ENCODE peak calls at places on chromosomes 7 and 10, in seven cellular contexts. K is psoas muscle, M is stomach, S is AG09309, Y is nephron progenitor cell, V is activated B cell treated with CpG ODN at 0.5 μM for 24 hours, L is BE2C. D is an unnamed sample.

GRCh38 chr7:125924037-125924436 is 994.4 kb upstream of the POT1 start:
- DNase-seq in L (no peak), S (no peak), M (no peak), V (no peak), Y (no peak), K (no peak), D (no peak)

GRCh38 chr10:132434405-132435005 is 37.5 kb downstream of the PWWP2B start:
- DNase-seq in S (no peak), M (no peak), Y (no peak), L (peak), V (no peak), K (peak), D (no peak)

GRCh38 chr10:120508393-120508792 is 51.4 kb downstream of the PLPP4 start:
- DNase-seq in Y (no peak), S (peak), L (no peak), V (no peak), M (no peak), K (no peak), D (no peak)

GRCh38 chr7:157792954-157793353 is 456.1 kb downstream of the DNAJB6 start:
- DNase-seq in S (no peak), Y (no peak), V (no peak), K (peak), L (no peak), M (no peak), D (no peak)

GRCh38 chr10:99742701-99743100 is 10.7 kb downstream of the CUTC start:
- DNase-seq in M (no peak), L (no peak), K (no peak), S (no peak), Y (no peak), V (no peak), D (peak)

GRCh38 chr10:110491346-110491745 is 6.4 kb upstream of the DUSP5 start:
- DNase-seq in K (no peak), V (no peak), L (no peak), Y (no peak), S (no peak), M (no peak), D (no peak)

GRCh38 chr10:2925631-2926030 is 141.7 kb upstream of the PFKP start:
- DNase-seq in M (peak), L (peak), K (peak), Y (no peak), V (no peak), S (no peak), D (no peak)

GRCh38 chr7:103640031-103640779 is 194.2 kb upstream of the SLC26A5 start:
- DNase-seq in M (no peak), S (peak), K (no peak), L (no peak), V (no peak), Y (no peak), D (peak)

GRCh38 chr7:105988277-105988676 is 25.2 kb downstream of the CDHR3 start:
- DNase-seq in Y (no peak), L (no peak), K (no peak), S (no peak), M (no peak), V (no peak), D (no peak)

GRCh38 chr7:70679666-70680065 is 452.3 kb upstream of the GALNT17 start:
- DNase-seq in L (no peak), S (no peak), V (no peak), K (no peak), Y (no peak), M (no peak), D (no peak)

GRCh38 chr7:105743351-105743812 is 133.0 kb downstream of the ATXN7L1 start:
- DNase-seq in M (no peak), Y (no peak), K (no peak), V (no peak), S (no peak), L (no peak), D (no peak)

GRCh38 chr10:87661861-87662785 is 2.4 kb downstream of the PAPSS2 start:
- DNase-seq in Y (no peak), M (no peak), V (no peak), L (no peak), K (no peak), S (no peak), D (no peak)

GRCh38 chr10:43976292-43976691 is 327.6 kb upstream of the ZNF32 start:
- DNase-seq in K (no peak), V (no peak), S (no peak), M (no peak), L (no peak), Y (no peak), D (no peak)

GRCh38 chr7:2954433-2954853 is 89.2 kb downstream of the CARD11 start:
- DNase-seq in V (no peak), S (no peak), K (no peak), Y (no peak), L (no peak), M (no peak), D (no peak)

GRCh38 chr10:110398419-110399162 is 93.9 kb upstream of the SMNDC1 start:
- DNase-seq in M (peak), S (peak), L (peak), K (peak), Y (peak), V (no peak), D (peak)

GRCh38 chr10:43273543-43273942 is 6.7 kb upstream of the RASGEF1A start:
- DNase-seq in K (no peak), M (no peak), Y (no peak), V (no peak), S (no peak), L (no peak), D (no peak)

GRCh38 chr7:39827571-39827970 is 122.5 kb upstream of the CDK13 start:
- DNase-seq in K (no peak), L (no peak), M (no peak), Y (no peak), S (no peak), V (no peak), D (no peak)

GRCh38 chr10:11424456-11425287 is 186.8 kb downstream of the USP6NL start:
- DNase-seq in L (peak), Y (peak), M (peak), K (peak), V (no peak), S (peak), D (no peak)

GRCh38 chr10:5283305-5284158 is 81.2 kb upstream of the UCN3 start:
- DNase-seq in S (no peak), L (peak), V (no peak), M (peak), Y (peak), K (peak), D (no peak)

GRCh38 chr10:126523071-126523470 is 134.8 kb upstream of the ADAM12 start:
- DNase-seq in Y (no peak), V (no peak), L (no peak), S (no peak), M (no peak), K (no peak), D (no peak)

GRCh38 chr7:2663121-2663886 is 24.7 kb upstream of the AMZ1 start:
- DNase-seq in M (peak), K (peak), Y (no peak), V (no peak), S (no peak), L (no peak), D (no peak)

GRCh38 chr7:24980695-24981543 is 941 bp upstream of the OSBPL3 start:
- DNase-seq in Y (peak), L (no peak), M (peak), V (peak), K (peak), S (no peak), D (no peak)

GRCh38 chr7:27640914-27641570 is 21.6 kb downstream of the HIBADH start:
- DNase-seq in K (no peak), S (peak), V (no peak), Y (no peak), L (no peak), M (peak), D (no peak)

GRCh38 chr10:132313305-132313704 is 5.6 kb upstream of the STK32C start:
- DNase-seq in K (no peak), L (no peak), Y (no peak), S (no peak), M (no peak), V (no peak), D (no peak)

GRCh38 chr7:7693881-7694280 is 24.5 kb downstream of the RPA3 start:
- DNase-seq in S (peak), K (no peak), V (no peak), Y (no peak), L (no peak), M (no peak), D (no peak)

GRCh38 chr10:42645103-42645502 is 6.7 kb upstream of the ZNF33B start:
- DNase-seq in K (no peak), S (no peak), Y (no peak), V (no peak), M (no peak), L (no peak), D (no peak)

GRCh38 chr7:102146122-102146521 is 140.5 kb upstream of the SH2B2 start:
- DNase-seq in V (no peak), M (no peak), Y (no peak), K (peak), S (no peak), L (no peak), D (no peak)

GRCh38 chr10:112911196-112911595 is 38.9 kb upstream of the TCF7L2 start:
- DNase-seq in K (no peak), Y (no peak), M (no peak), V (no peak), L (no peak), S (no peak), D (no peak)

GRCh38 chr10:71985542-71986250 is 21.5 kb downstream of the CHST3 start:
- DNase-seq in M (no peak), S (no peak), V (no peak), L (no peak), Y (no peak), K (no peak), D (peak)

GRCh38 chr7:44286182-44286617 is 39.2 kb downstream of the CAMK2B start:
- DNase-seq in L (peak), Y (peak), M (peak), V (peak), S (no peak), K (peak), D (no peak)

GRCh38 chr7:35630573-35630972 is 64.4 kb downstream of the HERPUD2 start:
- DNase-seq in K (no peak), S (no peak), Y (no peak), M (no peak), L (no peak), V (no peak), D (no peak)

GRCh38 chr7:380724-381210 is 90.8 kb downstream of the FOXL3 start:
- DNase-seq in M (peak), V (no peak), S (no peak), L (no peak), K (no peak), Y (no peak), D (no peak)

DNA sequence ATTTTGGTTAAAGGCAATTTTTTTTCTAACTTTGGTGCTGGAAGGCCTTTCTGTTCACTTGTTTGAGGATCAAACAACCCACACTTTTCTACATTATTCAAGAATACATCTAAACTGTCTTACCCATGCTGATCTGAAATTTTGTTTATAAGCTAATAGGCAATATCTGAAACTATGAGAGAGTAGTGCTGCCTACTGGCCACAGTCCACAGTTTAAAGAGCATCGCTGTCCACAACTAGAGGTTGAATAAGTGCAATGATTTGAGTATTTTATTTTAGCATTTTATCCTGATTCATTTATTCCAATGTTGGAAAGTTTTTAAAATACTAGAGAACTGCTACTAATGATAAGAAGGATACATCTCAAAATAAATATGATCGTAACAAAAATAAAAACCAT is 306.9 kb downstream of the ELMO1 start:
- DNase-seq in K (no peak), M (no peak), S (no peak), Y (no peak), L (no peak), V (no peak), D (no peak)
- TF ChIP-seq CTCF in K (no peak), M (no peak), S (no peak), Y (no peak), L (no peak), V (no peak), D (no peak)

GRCh38 chr7:129391546-129392211 is 42.6 kb upstream of the STRIP2 start:
- DNase-seq in S (no peak), K (no peak), M (no peak), L (no peak), V (no peak), Y (no peak), D (no peak)

GRCh38 chr7:129394101-129394500 is 40.1 kb upstream of the STRIP2 start:
- DNase-seq in S (no peak), Y (no peak), L (no peak), K (no peak), M (no peak), V (no peak), D (no peak)

GRCh38 chr7:129394982-129395906 is 39.0 kb upstream of the STRIP2 start:
- DNase-seq in L (no peak), Y (no peak), M (no peak), V (no peak), S (no peak), K (no peak), D (no peak)

GRCh38 chr7:129390314-129390713 is 43.9 kb upstream of the STRIP2 start:
- DNase-seq in V (no peak), L (no peak), M (no peak), K (no peak), Y (no peak), S (no peak), D (no peak)

GRCh38 chr7:129393255-129393654 is 41.0 kb upstream of the STRIP2 start:
- DNase-seq in Y (no peak), L (no peak), K (no peak), M (no peak), V (no peak), S (no peak), D (no peak)
- TF ChIP-seq CTCF in Y (no peak), L (no peak), K (no peak), M (no peak), V (no peak), S (no peak), D (no peak)

GRCh38 chr7:128030263-128030998 is 806 bp downstream of the LRRC4 start:
- DNase-seq in L (no peak), V (no peak), M (no peak), K (no peak), S (no peak), Y (peak), D (no peak)

GRCh38 chr7:128033246-128033645 is 2.0 kb upstream of the LRRC4 start:
- DNase-seq in S (no peak), L (no peak), M (no peak), K (no peak), Y (no peak), V (no peak), D (no peak)

GRCh38 chr7:128032605-128033235 is 1.5 kb upstream of the LRRC4 start:
- DNase-seq in M (no peak), L (no peak), V (no peak), S (no peak), K (peak), Y (no peak), D (no peak)

GRCh38 chr7:128030999-128031681 is at the start of gene LRRC4:
- DNase-seq in V (peak), Y (peak), K (no peak), L (peak), M (peak), S (no peak), D (no peak)

DNA sequence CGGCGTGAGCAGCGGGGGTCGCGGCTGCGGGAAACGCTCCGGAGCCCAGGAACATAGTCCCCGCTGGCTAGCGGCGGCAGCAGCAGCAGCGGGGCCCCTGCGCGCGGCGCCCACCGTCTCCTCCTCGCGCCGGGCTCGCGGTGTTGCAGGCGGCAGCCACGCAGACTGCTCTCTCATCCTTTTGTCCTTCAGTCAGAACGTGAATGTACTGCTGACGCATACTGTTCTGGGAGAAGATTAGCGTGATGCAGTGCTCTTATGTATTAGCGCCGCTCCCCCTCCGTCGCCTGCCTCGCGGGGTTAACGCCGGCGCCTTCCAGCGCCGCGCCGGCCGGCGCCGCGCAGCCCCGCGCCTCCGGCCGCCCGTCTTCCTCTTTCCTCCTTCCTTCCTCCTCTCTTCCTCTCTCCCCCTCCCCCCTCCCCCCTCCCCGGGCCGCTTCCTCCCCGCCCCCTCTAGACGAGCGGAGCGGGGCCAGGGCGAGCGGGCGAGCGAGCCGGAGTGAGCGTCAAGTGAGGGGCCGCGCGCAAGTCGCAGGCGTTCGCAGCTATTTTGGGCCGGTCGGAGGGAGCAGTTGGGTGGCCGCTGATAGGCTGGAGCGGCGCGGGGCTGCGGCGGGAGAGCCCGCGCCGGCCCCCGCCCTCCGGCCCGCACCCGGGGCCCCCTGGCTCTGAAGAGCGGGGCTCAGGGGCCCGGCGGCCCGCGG is 816 bp upstream of the LRRC4 start:
- DNase-seq in S (peak), V (peak), M (peak), Y (peak), L (peak), K (peak), D (peak)
- TF ChIP-seq CTCF in S (peak), V (no peak), M (no peak), Y (peak), L (no peak), K (peak), D (peak)

DNA sequence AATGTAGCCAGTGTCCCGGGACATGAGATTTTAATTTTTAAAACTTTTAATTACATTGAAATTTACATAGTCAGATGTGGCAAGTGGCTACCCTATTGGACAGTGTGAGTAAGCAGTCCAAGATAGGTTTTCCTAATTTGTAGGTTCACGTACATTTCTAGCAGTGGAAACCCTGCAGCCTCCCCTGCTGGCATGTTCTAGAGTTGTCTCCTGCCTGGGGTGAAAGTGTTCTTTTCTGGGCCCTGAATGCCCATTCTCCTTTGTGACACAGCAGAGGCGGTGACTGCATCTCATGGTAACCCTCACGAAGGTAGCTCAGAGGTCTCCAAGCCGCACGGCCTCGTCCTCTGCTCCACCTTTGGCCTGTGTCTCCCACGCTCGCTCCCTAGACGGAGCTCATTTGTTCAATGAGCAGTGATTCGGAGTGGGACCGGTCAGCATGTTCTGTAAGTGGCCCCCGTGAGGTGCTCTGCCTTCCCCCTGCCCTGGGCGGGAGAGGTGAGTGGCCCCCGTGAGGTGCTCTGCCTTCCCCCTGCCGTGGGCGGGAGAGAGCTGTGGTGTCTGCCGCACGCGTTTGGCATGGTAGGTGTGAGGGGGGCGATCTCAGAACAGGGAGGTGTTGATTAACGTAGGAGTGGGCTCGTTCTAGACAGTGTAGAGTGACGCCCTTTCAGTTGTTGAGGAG is 18.0 kb downstream of the WDR37 start:
- DNase-seq in Y (no peak), M (no peak), L (no peak), K (no peak), V (no peak), S (no peak), D (no peak)
- TF ChIP-seq CTCF in Y (no peak), M (no peak), L (peak), K (peak), V (no peak), S (no peak), D (no peak)

GRCh38 chr10:103711351-103711994 is 143.9 kb downstream of the SH3PXD2A start:
- DNase-seq in S (no peak), K (no peak), Y (no peak), L (no peak), M (no peak), V (no peak), D (no peak)
- TF ChIP-seq CTCF in S (no peak), K (no peak), Y (peak), L (peak), M (no peak), V (no peak), D (peak)

GRCh38 chr7:12674861-12675260 is 12.6 kb upstream of the ARL4A start:
- DNase-seq in M (no peak), V (no peak), Y (no peak), K (no peak), S (no peak), L (peak), D (no peak)
- TF ChIP-seq CTCF in M (peak), V (no peak), Y (no peak), K (peak), S (peak), L (peak), D (peak)

DNA sequence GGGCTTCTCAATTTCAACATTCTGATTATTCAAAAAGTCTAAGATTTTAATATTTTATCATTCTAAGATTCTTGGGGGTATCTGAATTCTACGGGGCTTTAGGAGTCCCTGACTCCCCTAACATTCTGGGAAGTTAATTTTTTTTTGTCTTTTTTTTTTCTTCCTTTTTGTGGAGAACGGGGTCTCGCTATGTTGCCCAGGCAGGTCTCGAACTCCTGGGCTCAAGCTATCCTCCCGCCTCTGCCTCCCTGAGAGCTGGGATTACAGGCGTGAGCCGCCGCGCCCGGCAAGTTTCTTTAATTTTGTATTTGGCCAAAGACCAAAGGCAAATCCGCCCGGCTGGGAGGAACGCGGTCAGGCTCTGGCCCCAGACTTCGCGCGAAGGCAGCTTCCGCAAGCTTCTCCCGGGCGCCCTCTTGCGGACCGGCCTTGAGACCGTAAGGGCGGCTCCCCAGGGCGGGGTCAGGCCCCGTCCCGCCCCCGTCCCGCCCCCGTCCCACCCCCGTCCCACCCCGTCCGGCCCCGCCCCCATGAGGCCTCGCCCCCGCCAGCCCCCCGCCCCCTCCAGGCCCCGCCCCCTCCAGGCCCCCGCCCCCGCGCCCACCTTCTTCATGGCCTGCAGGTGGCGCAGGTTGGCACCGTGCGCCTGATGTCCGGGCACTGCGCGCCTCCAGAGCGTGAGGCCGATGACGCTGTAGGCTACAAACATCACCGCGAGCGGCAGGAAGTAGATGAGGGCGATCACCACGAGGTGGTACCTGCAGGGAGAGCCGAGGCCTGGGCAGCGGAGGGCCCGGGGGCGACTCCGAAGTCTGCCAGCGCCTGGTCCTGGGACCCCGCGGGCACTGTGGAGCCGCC is 8.2 kb downstream of the TACR2 start:
- DNase-seq in L (peak), V (peak), M (peak), K (peak), Y (peak), S (peak), D (peak)
- TF ChIP-seq CTCF in L (peak), V (no peak), M (peak), K (peak), Y (peak), S (peak), D (peak)